ENCODE peak calls at places on chromosomes 5 and 9, in ten cellular contexts. S, X, W, T, L, R, Z, F, B and J are unnamed samples.

GRCh38 chr5:104370523-104370922 is 807.9 kb upstream of the NUDT12 start:
- DNase-seq in S (no peak), X (no peak), W (no peak), T (no peak), L (no peak), R (no peak), Z (no peak), F (no peak), B (no peak), J (no peak)

GRCh38 chr9:33660771-33661170 is 134.6 kb upstream of the PRSS3 start:
- DNase-seq in S (no peak), X (no peak), W (no peak), T (no peak), L (no peak), R (no peak), Z (no peak), F (no peak), B (no peak), J (no peak)

GRCh38 chr9:129400001-129400970 is 220.6 kb downstream of the C9orf50 start:
- DNase-seq in S (no peak), X (peak), W (peak), T (no peak), L (no peak), R (no peak), Z (no peak), F (no peak), B (no peak), J (no peak)

GRCh38 chr5:65203746-65204145 is 278.0 kb downstream of the ADAMTS6 start:
- DNase-seq in S (peak), X (no peak), W (no peak), T (no peak), L (no peak), R (no peak), Z (no peak), F (no peak), B (no peak), J (no peak)

GRCh38 chr5:168433982-168434381 is 52.3 kb upstream of the RARS1 start:
- DNase-seq in S (no peak), X (no peak), W (no peak), T (no peak), L (no peak), R (no peak), Z (no peak), F (no peak), B (no peak), J (no peak)

GRCh38 chr5:110651507-110651906 is 75.0 kb downstream of the TMEM232 start:
- DNase-seq in S (no peak), X (no peak), W (no peak), T (no peak), L (no peak), R (no peak), Z (no peak), F (no peak), B (no peak), J (no peak)

GRCh38 chr5:175478384-175479124 is at the start of gene SFXN1:
- DNase-seq in S (peak), X (peak), W (peak), T (peak), L (peak), R (peak), Z (peak), F (peak), B (peak), J (peak)

GRCh38 chr5:130282044-130282443 is 377.8 kb downstream of the CHSY3 start:
- DNase-seq in S (peak), X (no peak), W (no peak), T (no peak), L (peak), R (no peak), Z (no peak), F (no peak), B (no peak), J (no peak)

GRCh38 chr9:137383453-137384115 is 39.4 kb downstream of the EXD3 start:
- DNase-seq in S (no peak), X (peak), W (peak), T (no peak), L (no peak), R (no peak), Z (no peak), F (no peak), B (no peak), J (no peak)

GRCh38 chr5:4976918-4977317 is 163.2 kb upstream of the ADAMTS16 start:
- DNase-seq in S (no peak), X (no peak), W (no peak), T (no peak), L (no peak), R (no peak), Z (no peak), F (no peak), B (no peak), J (no peak)

GRCh38 chr5:81286059-81286617 is 15.2 kb upstream of the ZCCHC9 start:
- DNase-seq in S (no peak), X (no peak), W (no peak), T (no peak), L (no peak), R (no peak), Z (no peak), F (no peak), B (no peak), J (no peak)

GRCh38 chr5:171395042-171395441 is 7.4 kb downstream of the NPM1 start:
- DNase-seq in S (no peak), X (no peak), W (no peak), T (no peak), L (no peak), R (no peak), Z (no peak), F (no peak), B (no peak), J (no peak)

GRCh38 chr5:58787982-58788381 is 205.1 kb downstream of the RAB3C start:
- DNase-seq in S (no peak), X (no peak), W (no peak), T (no peak), L (no peak), R (no peak), Z (no peak), F (no peak), B (no peak), J (no peak)

GRCh38 chr5:41587668-41588067 is 77.3 kb upstream of the PLCXD3 start:
- DNase-seq in S (no peak), X (no peak), W (no peak), T (no peak), L (no peak), R (no peak), Z (no peak), F (no peak), B (no peak), J (no peak)

GRCh38 chr9:88056876-88057275 is 81.4 kb downstream of the SPATA31C2 start:
- DNase-seq in S (peak), X (no peak), W (no peak), T (no peak), L (no peak), R (no peak), Z (no peak), F (peak), B (no peak), J (no peak)

GRCh38 chr9:136566899-136567298 is 21.1 kb upstream of the NOTCH1 start:
- DNase-seq in S (no peak), X (no peak), W (peak), T (no peak), L (no peak), R (peak), Z (no peak), F (no peak), B (no peak), J (no peak)

GRCh38 chr5:23506329-23507236 is 826 bp upstream of the PRDM9 start:
- DNase-seq in S (no peak), X (no peak), W (no peak), T (peak), L (no peak), R (no peak), Z (no peak), F (no peak), B (no peak), J (no peak)

GRCh38 chr9:2159521-2160417 is 144.6 kb downstream of the SMARCA2 start:
- DNase-seq in S (peak), X (no peak), W (no peak), T (no peak), L (no peak), R (no peak), Z (no peak), F (peak), B (peak), J (no peak)

GRCh38 chr9:27107241-27107640 is 1.8 kb upstream of the TEK start:
- DNase-seq in S (no peak), X (no peak), W (no peak), T (no peak), L (no peak), R (no peak), Z (no peak), F (no peak), B (no peak), J (no peak)

GRCh38 chr9:27108981-27109541 is at the start of gene TEK:
- DNase-seq in S (no peak), X (no peak), W (no peak), T (no peak), L (peak), R (no peak), Z (no peak), F (no peak), B (no peak), J (no peak)

GRCh38 chr9:27110181-27110580 is 1.2 kb downstream of the TEK start:
- DNase-seq in S (no peak), X (no peak), W (no peak), T (no peak), L (no peak), R (no peak), Z (no peak), F (no peak), B (no peak), J (no peak)

GRCh38 chr9:27112235-27112634 is 3.2 kb downstream of the TEK start:
- DNase-seq in S (no peak), X (no peak), W (no peak), T (no peak), L (peak), R (no peak), Z (no peak), F (no peak), B (no peak), J (no peak)

GRCh38 chr9:27109621-27110020 is 596 bp downstream of the TEK start:
- DNase-seq in S (no peak), X (no peak), W (no peak), T (no peak), L (no peak), R (no peak), Z (no peak), F (no peak), B (no peak), J (no peak)
- H3K27ac ChIP-seq in S (no peak), X (no peak), W (no peak), T (no peak), L (peak), R (no peak), Z (no peak), F (no peak), B (no peak), J (peak)

GRCh38 chr5:173663810-173664526 is 47.5 kb upstream of the BOD1 start:
- DNase-seq in S (no peak), X (no peak), W (no peak), T (no peak), L (peak), R (no peak), Z (no peak), F (no peak), B (no peak), J (no peak)
- H3K27ac ChIP-seq in S (no peak), X (no peak), W (no peak), T (no peak), L (no peak), R (no peak), Z (no peak), F (no peak), B (no peak), J (no peak)

GRCh38 chr9:110179734-110180133 is 28.2 kb downstream of the C9orf152 start:
- DNase-seq in S (peak), X (no peak), W (no peak), T (no peak), L (no peak), R (no peak), Z (no peak), F (no peak), B (no peak), J (no peak)
- H3K27ac ChIP-seq in S (peak), X (no peak), W (no peak), T (no peak), L (no peak), R (no peak), Z (no peak), F (peak), B (peak), J (no peak)

GRCh38 chr9:131714161-131714646 is 25.7 kb downstream of the RAPGEF1 start:
- DNase-seq in S (peak), X (peak), W (peak), T (no peak), L (peak), R (no peak), Z (no peak), F (peak), B (no peak), J (peak)
- H3K27ac ChIP-seq in S (peak), X (peak), W (no peak), T (no peak), L (peak), R (peak), Z (no peak), F (no peak), B (no peak), J (peak)

DNA sequence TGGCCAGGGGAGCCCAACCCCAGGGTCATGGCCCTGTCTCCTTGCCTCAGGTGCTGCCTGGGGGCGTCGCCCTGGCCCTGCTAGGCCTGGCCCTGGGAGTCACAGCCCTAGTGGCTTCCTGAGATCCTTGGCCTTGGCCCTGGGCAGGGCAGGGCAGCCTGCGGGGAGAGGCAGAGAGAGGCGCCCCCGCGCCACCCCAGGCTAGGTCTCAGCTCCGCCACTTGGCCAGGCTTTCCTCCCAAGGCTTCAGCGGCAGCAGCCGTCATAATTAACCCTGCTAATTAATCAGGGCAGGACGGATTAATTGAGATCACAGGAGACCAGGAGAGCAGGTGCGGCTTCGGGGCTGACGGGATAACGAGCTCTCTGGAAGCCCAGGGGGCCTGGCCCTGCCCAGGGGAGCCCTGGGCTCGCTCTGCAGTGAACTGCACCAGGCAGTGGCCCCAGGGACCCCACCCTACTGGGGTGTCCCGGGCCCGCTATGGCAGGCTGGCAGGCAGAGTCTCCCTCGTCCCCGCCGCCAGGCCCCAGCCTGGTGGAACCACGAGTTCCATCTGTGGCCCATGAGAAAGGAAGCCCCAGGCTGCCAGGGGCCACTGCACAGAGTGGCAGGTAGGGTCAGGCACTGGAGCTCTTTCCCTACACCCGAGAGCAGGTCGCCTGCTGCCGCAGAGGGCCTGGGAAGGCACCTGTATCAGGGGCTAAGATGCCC is 269.6 kb downstream of the PBX3 start:
- DNase-seq in S (no peak), X (no peak), W (no peak), T (no peak), L (no peak), R (no peak), Z (no peak), F (no peak), B (no peak), J (no peak)
- H3K27ac ChIP-seq in S (no peak), X (no peak), W (no peak), T (no peak), L (no peak), R (no peak), Z (no peak), F (no peak), B (no peak), J (no peak)

DNA sequence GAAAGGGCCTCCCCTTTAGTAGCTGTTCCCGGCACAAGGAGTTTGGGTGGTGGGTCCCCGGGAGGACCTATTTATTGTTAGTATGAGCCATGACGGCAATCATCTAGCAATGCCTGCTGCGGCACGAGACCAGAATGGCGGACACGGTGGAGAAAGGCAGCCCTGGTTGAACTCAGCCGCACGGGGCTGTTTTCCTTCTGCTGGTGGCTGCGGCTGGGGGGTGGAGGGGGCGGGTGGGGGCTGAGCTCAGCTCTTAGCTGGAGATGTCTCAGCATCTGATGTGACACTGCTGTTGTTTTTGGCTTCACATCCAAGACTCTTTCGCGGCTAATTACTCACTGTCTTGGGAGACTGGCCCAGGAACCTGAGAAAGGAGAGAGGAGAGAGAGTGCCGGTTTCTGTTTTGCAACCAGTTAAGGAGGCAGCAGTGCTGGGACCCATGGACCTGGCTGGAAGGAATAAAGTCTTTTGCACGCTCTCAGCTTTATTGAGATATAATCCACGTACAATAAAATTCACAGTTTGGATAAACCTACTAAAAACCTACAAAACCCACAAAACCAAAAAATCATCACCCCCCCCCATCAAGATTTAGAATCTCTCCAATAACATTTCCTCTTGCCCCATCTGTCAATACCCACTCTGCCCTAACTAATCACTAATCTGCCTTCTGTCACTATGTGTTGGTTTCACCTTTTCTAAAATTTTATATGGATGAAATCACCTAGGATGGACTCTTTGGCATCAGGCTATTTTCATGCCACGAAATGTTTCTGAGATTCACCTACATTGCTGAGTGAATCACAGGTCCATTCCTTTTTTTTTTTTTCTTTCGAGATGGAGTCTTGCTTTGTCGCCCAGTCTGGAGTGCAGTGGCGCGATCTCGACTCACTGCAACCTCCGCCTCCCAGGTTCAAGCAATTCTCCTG is 81.8 kb upstream of the NEURL1B start:
- DNase-seq in S (peak), X (no peak), W (peak), T (peak), L (peak), R (no peak), Z (no peak), F (no peak), B (no peak), J (peak)
- H3K27ac ChIP-seq in S (peak), X (peak), W (peak), T (peak), L (peak), R (no peak), Z (no peak), F (no peak), B (no peak), J (no peak)